ENCODE peak calls at places on chromosomes 4 and X, in ten cellular contexts. One of them, this sample, is unnamed.
A peak's percentile ranks its signal among the peaks of the same experiment; 100 is the strongest.

GRCh38 chr4:24013666-24014422 is 124.0 kb upstream of the PPARGC1A start:
- DNase-seq in nephron progenitor cell: no peak
- DNase-seq in WTC11: no peak
- DNase-seq in NB4: no peak
- DNase-seq in fibroblast of pulmonary artery: no peak
- DNase-seq in endothelial cell of umbilical vein: no peak
- DNase-seq in astrocyte of the spinal cord: no peak
- DNase-seq in endothelial cell: no peak
- DNase-seq in keratinocyte: no peak
- DNase-seq in A549: no peak
- DNase-seq in this sample: no peak

GRCh38 chr4:26410385-26411293 is 79.6 kb downstream of the CCKAR start:
- DNase-seq in astrocyte of the spinal cord: peak; percentile 72
- DNase-seq in A549: peak; percentile 8
- DNase-seq in fibroblast of pulmonary artery: peak; percentile 78
- DNase-seq in endothelial cell: peak; percentile 55
- DNase-seq in NB4: peak; percentile 77
- DNase-seq in keratinocyte: no peak
- DNase-seq in nephron progenitor cell: peak; percentile 18
- DNase-seq in WTC11: no peak
- DNase-seq in endothelial cell of umbilical vein: peak; percentile 67
- DNase-seq in this sample: peak; percentile 63

GRCh38 chr4:176939445-176939844 is 146.7 kb upstream of the VEGFC start:
- DNase-seq in nephron progenitor cell: no peak
- DNase-seq in endothelial cell of umbilical vein: peak; percentile 66
- DNase-seq in A549: no peak
- DNase-seq in fibroblast of pulmonary artery: peak; percentile 34
- DNase-seq in astrocyte of the spinal cord: peak; percentile 71
- DNase-seq in NB4: no peak
- DNase-seq in endothelial cell: no peak
- DNase-seq in keratinocyte: no peak
- DNase-seq in WTC11: no peak
- DNase-seq in this sample: no peak

GRCh38 chrX:40003071-40003981 is 94.4 kb downstream of the BCOR start:
- DNase-seq in A549: no peak
- DNase-seq in NB4: no peak
- DNase-seq in astrocyte of the spinal cord: no peak
- DNase-seq in endothelial cell: no peak
- DNase-seq in nephron progenitor cell: no peak
- DNase-seq in WTC11: no peak
- DNase-seq in fibroblast of pulmonary artery: peak; percentile 8
- DNase-seq in keratinocyte: no peak
- DNase-seq in endothelial cell of umbilical vein: no peak
- DNase-seq in this sample: no peak

GRCh38 chr4:3257691-3258482 is 8.9 kb downstream of the MSANTD1 start:
- DNase-seq in nephron progenitor cell: no peak
- DNase-seq in astrocyte of the spinal cord: peak; percentile 52
- DNase-seq in endothelial cell: no peak
- DNase-seq in WTC11: peak; percentile 7
- DNase-seq in keratinocyte: no peak
- DNase-seq in NB4: no peak
- DNase-seq in A549: no peak
- DNase-seq in endothelial cell of umbilical vein: no peak
- DNase-seq in fibroblast of pulmonary artery: peak; percentile 15
- DNase-seq in this sample: peak; percentile 64

GRCh38 chr4:21768349-21769310 is 179.9 kb downstream of the KCNIP4 start:
- DNase-seq in NB4: peak; percentile 61
- DNase-seq in fibroblast of pulmonary artery: peak; percentile 75
- DNase-seq in endothelial cell of umbilical vein: peak; percentile 74
- DNase-seq in nephron progenitor cell: peak; percentile 26
- DNase-seq in WTC11: no peak
- DNase-seq in A549: no peak
- DNase-seq in astrocyte of the spinal cord: peak; percentile 67
- DNase-seq in keratinocyte: peak; percentile 48
- DNase-seq in endothelial cell: peak; percentile 28
- DNase-seq in this sample: peak; percentile 69

GRCh38 chrX:15465347-15465746 is 27.8 kb downstream of the PIR start:
- DNase-seq in endothelial cell: no peak
- DNase-seq in WTC11: no peak
- DNase-seq in nephron progenitor cell: no peak
- DNase-seq in A549: no peak
- DNase-seq in NB4: no peak
- DNase-seq in keratinocyte: no peak
- DNase-seq in astrocyte of the spinal cord: no peak
- DNase-seq in fibroblast of pulmonary artery: no peak
- DNase-seq in endothelial cell of umbilical vein: no peak
- DNase-seq in this sample: peak; percentile 50

GRCh38 chrX:40172169-40172979 is 74.6 kb upstream of the BCOR start:
- DNase-seq in nephron progenitor cell: peak; percentile 54
- DNase-seq in endothelial cell: peak; percentile 58
- DNase-seq in endothelial cell of umbilical vein: peak; percentile 58
- DNase-seq in WTC11: peak; percentile 16
- DNase-seq in keratinocyte: no peak
- DNase-seq in A549: no peak
- DNase-seq in NB4: peak; percentile 49
- DNase-seq in fibroblast of pulmonary artery: peak; percentile 58
- DNase-seq in astrocyte of the spinal cord: peak; percentile 58
- DNase-seq in this sample: peak; percentile 44

GRCh38 chr4:26074672-26075071 is 160.7 kb downstream of the SMIM20 start:
- DNase-seq in astrocyte of the spinal cord: no peak
- DNase-seq in keratinocyte: no peak
- DNase-seq in endothelial cell: no peak
- DNase-seq in NB4: peak; percentile 90
- DNase-seq in fibroblast of pulmonary artery: no peak
- DNase-seq in A549: no peak
- DNase-seq in WTC11: no peak
- DNase-seq in nephron progenitor cell: no peak
- DNase-seq in endothelial cell of umbilical vein: no peak
- DNase-seq in this sample: no peak

GRCh38 chrX:48083212-48083611 is 11.8 kb upstream of the ZNF630 start:
- DNase-seq in nephron progenitor cell: peak; percentile 42
- DNase-seq in WTC11: peak; percentile 41
- DNase-seq in A549: peak; percentile 50
- DNase-seq in NB4: peak; percentile 69
- DNase-seq in astrocyte of the spinal cord: peak; percentile 47
- DNase-seq in endothelial cell: peak; percentile 41
- DNase-seq in keratinocyte: no peak
- DNase-seq in fibroblast of pulmonary artery: peak; percentile 60
- DNase-seq in endothelial cell of umbilical vein: peak; percentile 53
- DNase-seq in this sample: peak; percentile 60

GRCh38 chr4:110275871-110276270 is 77.5 kb upstream of the ELOVL6 start:
- DNase-seq in NB4: no peak
- DNase-seq in A549: no peak
- DNase-seq in endothelial cell: no peak
- DNase-seq in endothelial cell of umbilical vein: no peak
- DNase-seq in fibroblast of pulmonary artery: peak; percentile 14
- DNase-seq in nephron progenitor cell: no peak
- DNase-seq in keratinocyte: no peak
- DNase-seq in WTC11: no peak
- DNase-seq in astrocyte of the spinal cord: peak; percentile 52
- DNase-seq in this sample: peak; percentile 53

GRCh38 chrX:103210056-103210455 is 4.9 kb upstream of the BEX4 start:
- DNase-seq in A549: no peak
- DNase-seq in endothelial cell: no peak
- DNase-seq in WTC11: no peak
- DNase-seq in keratinocyte: no peak
- DNase-seq in NB4: no peak
- DNase-seq in endothelial cell of umbilical vein: no peak
- DNase-seq in fibroblast of pulmonary artery: no peak
- DNase-seq in astrocyte of the spinal cord: no peak
- DNase-seq in nephron progenitor cell: no peak
- DNase-seq in this sample: peak; percentile 51

GRCh38 chr4:123244233-123244632 is 152.4 kb upstream of the SPRY1 start:
- DNase-seq in fibroblast of pulmonary artery: peak; percentile 46
- DNase-seq in A549: no peak
- DNase-seq in nephron progenitor cell: no peak
- DNase-seq in endothelial cell: no peak
- DNase-seq in NB4: peak; percentile 7
- DNase-seq in keratinocyte: no peak
- DNase-seq in endothelial cell of umbilical vein: peak; percentile 65
- DNase-seq in WTC11: no peak
- DNase-seq in astrocyte of the spinal cord: no peak
- DNase-seq in this sample: peak; percentile 28
- TF ChIP-seq CTCF in fibroblast of pulmonary artery: peak; percentile 5
- TF ChIP-seq CTCF in A549: no peak
- TF ChIP-seq CTCF in nephron progenitor cell: no peak
- TF ChIP-seq CTCF in endothelial cell: no peak
- TF ChIP-seq CTCF in NB4: no peak
- TF ChIP-seq CTCF in keratinocyte: peak; percentile 26
- TF ChIP-seq CTCF in endothelial cell of umbilical vein: peak; percentile 13
- TF ChIP-seq CTCF in WTC11: no peak
- TF ChIP-seq CTCF in astrocyte of the spinal cord: peak; percentile 20
- TF ChIP-seq CTCF in this sample: no peak

DNA sequence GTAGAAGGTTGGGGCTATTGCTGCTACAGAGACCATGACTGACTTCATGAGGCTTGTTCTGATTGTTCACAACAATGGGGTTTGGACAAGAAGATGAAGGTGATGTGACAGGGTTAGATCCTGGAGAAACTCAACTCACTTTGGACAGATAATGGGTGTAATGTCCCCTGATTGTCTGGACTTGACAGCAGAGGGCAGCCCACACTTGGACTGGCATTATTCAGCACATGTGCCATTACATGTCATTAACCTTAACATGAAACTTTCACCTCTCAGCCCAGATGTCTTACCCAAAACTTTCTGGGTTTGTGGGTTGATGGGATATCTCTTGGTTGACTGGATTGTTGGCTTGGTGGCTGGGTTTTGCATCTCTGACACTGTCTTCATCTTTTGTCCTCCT is 101.5 kb downstream of the MXRA5 start:
- DNase-seq in astrocyte of the spinal cord: no peak
- DNase-seq in A549: no peak
- DNase-seq in NB4: peak; percentile 1
- DNase-seq in nephron progenitor cell: no peak
- DNase-seq in fibroblast of pulmonary artery: peak; percentile 10
- DNase-seq in endothelial cell: no peak
- DNase-seq in WTC11: no peak
- DNase-seq in endothelial cell of umbilical vein: peak; percentile 8
- DNase-seq in keratinocyte: no peak
- DNase-seq in this sample: peak; percentile 49
- TF ChIP-seq CTCF in astrocyte of the spinal cord: peak; percentile 23
- TF ChIP-seq CTCF in A549: no peak
- TF ChIP-seq CTCF in NB4: no peak
- TF ChIP-seq CTCF in nephron progenitor cell: no peak
- TF ChIP-seq CTCF in fibroblast of pulmonary artery: no peak
- TF ChIP-seq CTCF in endothelial cell: no peak
- TF ChIP-seq CTCF in WTC11: no peak
- TF ChIP-seq CTCF in endothelial cell of umbilical vein: peak; percentile 10
- TF ChIP-seq CTCF in keratinocyte: peak; percentile 34
- TF ChIP-seq CTCF in this sample: peak; percentile 55

DNA sequence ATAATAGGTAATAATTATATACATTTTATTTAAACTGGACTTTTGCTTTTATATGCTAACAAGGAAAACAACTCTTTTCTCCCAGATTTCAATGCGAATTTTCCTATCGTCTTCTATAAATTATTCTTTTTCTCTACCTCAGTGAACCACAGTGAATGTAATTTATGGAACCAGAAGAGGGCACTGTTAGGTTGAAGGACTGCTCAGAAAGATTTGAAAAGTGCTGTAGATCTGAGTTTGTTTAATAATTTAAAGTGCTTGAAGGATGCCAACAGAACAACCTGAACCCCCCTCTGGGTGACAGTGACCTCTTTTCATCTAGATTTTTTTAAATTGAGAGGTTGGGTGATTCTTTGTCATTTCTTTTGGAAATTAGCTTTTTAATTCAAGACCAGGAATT is 54.9 kb downstream of the PHOX2B start:
- DNase-seq in astrocyte of the spinal cord: peak; percentile 50
- DNase-seq in fibroblast of pulmonary artery: peak; percentile 53
- DNase-seq in nephron progenitor cell: no peak
- DNase-seq in WTC11: no peak
- DNase-seq in keratinocyte: no peak
- DNase-seq in endothelial cell of umbilical vein: peak; percentile 38
- DNase-seq in A549: peak; percentile 9
- DNase-seq in NB4: peak; percentile 57
- DNase-seq in endothelial cell: no peak
- DNase-seq in this sample: peak; percentile 71
- TF ChIP-seq CTCF in astrocyte of the spinal cord: peak; percentile 54
- TF ChIP-seq CTCF in fibroblast of pulmonary artery: peak; percentile 69
- TF ChIP-seq CTCF in nephron progenitor cell: peak; percentile 33
- TF ChIP-seq CTCF in WTC11: no peak
- TF ChIP-seq CTCF in keratinocyte: peak; percentile 32
- TF ChIP-seq CTCF in endothelial cell of umbilical vein: peak; percentile 40
- TF ChIP-seq CTCF in A549: peak; percentile 58
- TF ChIP-seq CTCF in NB4: peak; percentile 40
- TF ChIP-seq CTCF in endothelial cell: peak; percentile 12
- TF ChIP-seq CTCF in this sample: peak; percentile 68

DNA sequence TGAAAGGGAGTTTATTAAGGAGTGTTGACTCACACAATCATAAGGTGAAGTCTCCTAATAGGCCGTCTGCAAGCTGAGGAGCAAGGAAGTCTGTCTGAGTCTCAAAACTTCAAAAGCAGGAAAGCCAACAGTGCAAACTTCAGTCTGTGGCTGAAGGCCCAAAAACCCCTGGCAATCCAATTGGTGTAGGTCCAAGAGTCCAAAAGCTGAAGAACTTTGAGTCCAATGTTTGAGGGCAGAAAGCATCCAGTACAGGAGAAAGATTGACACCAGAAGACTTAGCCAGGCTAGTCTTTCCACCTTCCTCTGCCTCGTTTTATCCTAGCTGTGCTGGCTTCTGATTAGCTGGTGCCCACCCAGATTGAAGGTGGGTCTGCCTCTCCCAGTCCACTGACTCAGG is 535.2 kb downstream of the ARAP2 start:
- DNase-seq in keratinocyte: no peak
- DNase-seq in fibroblast of pulmonary artery: no peak
- DNase-seq in endothelial cell: no peak
- DNase-seq in endothelial cell of umbilical vein: no peak
- DNase-seq in nephron progenitor cell: no peak
- DNase-seq in WTC11: no peak
- DNase-seq in NB4: no peak
- DNase-seq in astrocyte of the spinal cord: no peak
- DNase-seq in A549: no peak
- DNase-seq in this sample: no peak
- TF ChIP-seq CTCF in keratinocyte: no peak
- TF ChIP-seq CTCF in fibroblast of pulmonary artery: no peak
- TF ChIP-seq CTCF in endothelial cell: no peak
- TF ChIP-seq CTCF in endothelial cell of umbilical vein: no peak
- TF ChIP-seq CTCF in nephron progenitor cell: no peak
- TF ChIP-seq CTCF in WTC11: no peak
- TF ChIP-seq CTCF in NB4: no peak
- TF ChIP-seq CTCF in astrocyte of the spinal cord: no peak
- TF ChIP-seq CTCF in A549: no peak
- TF ChIP-seq CTCF in this sample: no peak

This sample was measured in MCF 10A.